ENCODE peak calls at places on chromosomes 7 and 10, in four cellular contexts. I, T, B and R are unnamed samples.

GRCh38 chr7:155489862-155490696 is 32.1 kb downstream of the EN2 start:
- DNase-seq in I (no peak), T (peak; percentile 62), B (no peak), R (no peak)

GRCh38 chr7:90961037-90961725 is 303.1 kb upstream of the FZD1 start:
- DNase-seq in I (no peak), T (peak; percentile 41), B (no peak), R (no peak)

GRCh38 chr10:47311193-47311899 is 10.9 kb upstream of the GDF2 start:
- DNase-seq in I (no peak), T (no peak), B (no peak), R (no peak)

GRCh38 chr7:125516194-125516593 is 586.6 kb upstream of the POT1 start:
- DNase-seq in I (no peak), T (no peak), B (no peak), R (no peak)

GRCh38 chr7:21771906-21772610 is 173.6 kb downstream of the CDCA7L start:
- DNase-seq in I (peak; percentile 20), T (peak; percentile 3), B (no peak), R (no peak)

GRCh38 chr10:23362879-23363787 is 18.5 kb upstream of the C10orf67 start:
- DNase-seq in I (no peak), T (no peak), B (no peak), R (no peak)

GRCh38 chr10:28256776-28257175 is 46.1 kb downstream of the MPP7 start:
- DNase-seq in I (no peak), T (no peak), B (no peak), R (no peak)

GRCh38 chr10:119677904-119678755 is 26.9 kb downstream of the BAG3 start:
- DNase-seq in I (no peak), T (peak; percentile 48), B (peak; percentile 72), R (no peak)

GRCh38 chr7:8177109-8177933 is 84.6 kb downstream of the ICA1 start:
- DNase-seq in I (peak; percentile 71), T (no peak), B (no peak), R (no peak)

GRCh38 chr7:66549466-66549865 is 79.2 kb upstream of the KCTD7 start:
- DNase-seq in I (no peak), T (no peak), B (peak; percentile 5), R (no peak)

GRCh38 chr7:147332988-147333387 is 1216.4 kb downstream of the CNTNAP2 start:
- DNase-seq in I (no peak), T (no peak), B (no peak), R (no peak)

GRCh38 chr7:116167177-116167576 is 43.2 kb upstream of the TES start:
- DNase-seq in I (no peak), T (no peak), B (no peak), R (no peak)

GRCh38 chr7:157490465-157490912 is 153.7 kb downstream of the DNAJB6 start:
- DNase-seq in I (no peak), T (peak; percentile 12), B (no peak), R (no peak)

GRCh38 chr7:128161466-128162125 is 79.5 kb upstream of the LEP start:
- DNase-seq in I (no peak), T (peak; percentile 42), B (no peak), R (no peak)

GRCh38 chr7:128155100-128155763 is 85.8 kb upstream of the LEP start:
- DNase-seq in I (no peak), T (peak; percentile 26), B (no peak), R (no peak)

GRCh38 chr7:128160296-128160695 is 80.8 kb upstream of the LEP start:
- DNase-seq in I (no peak), T (no peak), B (no peak), R (no peak)

GRCh38 chr7:128157906-128158305 is 83.2 kb upstream of the LEP start:
- DNase-seq in I (no peak), T (no peak), B (no peak), R (no peak)

GRCh38 chr7:128158370-128158769 is 82.7 kb upstream of the LEP start:
- DNase-seq in I (no peak), T (no peak), B (no peak), R (no peak)
- H3K27me3 ChIP-seq in I (peaks cover 33% of the 10 kb centered on the region), T (peaks cover 11% of the 10 kb centered on the region), B (peaks cover 14% of the 10 kb centered on the region), R (no peaks in the 10 kb centered on the region)

DNA sequence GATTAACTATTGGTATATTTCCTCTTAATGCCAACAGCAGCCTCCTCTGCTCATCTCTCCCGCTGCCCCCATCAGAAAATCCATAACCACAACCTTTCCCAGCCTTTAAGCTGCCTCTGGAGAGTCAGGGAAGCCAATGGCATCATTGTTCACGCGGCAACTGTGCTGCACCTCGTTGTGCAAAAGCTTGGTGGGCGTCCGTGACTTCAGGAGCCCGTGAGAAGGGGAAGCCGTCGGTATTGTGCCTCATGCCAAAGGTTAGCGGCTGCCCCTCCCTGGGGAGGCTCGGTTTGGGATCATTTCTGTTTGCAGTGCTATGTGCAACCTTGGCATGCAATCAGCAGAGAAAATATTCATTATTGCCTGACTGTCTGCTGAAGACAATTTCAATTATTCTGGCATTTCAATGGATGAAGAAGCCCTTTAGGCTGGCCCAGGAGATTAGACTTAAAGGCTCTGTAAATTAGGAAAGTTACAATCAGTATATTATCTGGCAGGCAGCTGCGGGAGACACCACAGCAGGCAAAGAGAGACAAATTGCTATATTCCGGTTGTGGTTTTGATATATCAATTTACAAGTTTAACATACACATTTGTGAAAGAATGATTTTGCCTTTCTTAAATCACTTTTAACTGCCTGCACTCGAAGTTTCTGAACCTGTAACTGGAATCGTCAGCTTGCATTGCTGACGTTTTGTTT is 244.5 kb downstream of the GATA3 start:
- DNase-seq in I (no peak), T (no peak), B (no peak), R (no peak)
- H3K27me3 ChIP-seq in I (no peaks in the 10 kb centered on the region), T (no peaks in the 10 kb centered on the region), B (no peaks in the 10 kb centered on the region), R (no peaks in the 10 kb centered on the region)

GRCh38 chr7:35550831-35551230 is 144.1 kb downstream of the HERPUD2 start:
- DNase-seq in I (no peak), T (no peak), B (no peak), R (no peak)

GRCh38 chr7:35548291-35548690 is 146.6 kb downstream of the HERPUD2 start:
- DNase-seq in I (no peak), T (no peak), B (no peak), R (no peak)

GRCh38 chr7:35546691-35547090 is 148.2 kb downstream of the HERPUD2 start:
- DNase-seq in I (no peak), T (no peak), B (no peak), R (no peak)

GRCh38 chr7:35551682-35552081 is 143.3 kb downstream of the HERPUD2 start:
- DNase-seq in I (no peak), T (no peak), B (no peak), R (no peak)

GRCh38 chr7:35549781-35550180 is 145.2 kb downstream of the HERPUD2 start:
- DNase-seq in I (no peak), T (no peak), B (no peak), R (no peak)
- H3K27me3 ChIP-seq in I (peaks cover 14% of the 10 kb centered on the region), T (peaks cover 25% of the 10 kb centered on the region), B (no peaks in the 10 kb centered on the region), R (no peaks in the 10 kb centered on the region)

DNA sequence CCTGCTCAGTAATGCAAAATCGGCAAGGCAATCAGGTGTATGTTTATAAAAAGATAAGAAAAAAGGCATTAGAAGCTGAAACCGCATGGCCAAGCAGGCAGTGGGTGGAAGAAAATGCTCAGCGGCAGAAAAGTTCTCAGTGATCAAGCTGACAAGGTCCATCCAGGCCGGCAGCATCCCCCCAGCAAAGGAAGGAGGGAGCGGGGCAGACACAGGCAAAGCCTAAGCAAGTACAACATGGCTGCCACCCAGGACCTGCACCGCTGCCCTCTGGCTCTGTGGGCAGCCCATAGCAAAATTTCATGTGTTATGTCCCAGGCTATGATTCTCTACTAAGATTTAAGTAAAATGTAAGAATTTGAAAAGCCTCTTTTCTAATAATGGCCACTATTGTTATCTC is 45.4 kb downstream of the MRPS24 start:
- DNase-seq in I (no peak), T (no peak), B (no peak), R (no peak)
- H3K27me3 ChIP-seq in I (peaks cover 35% of the 10 kb centered on the region), T (peaks cover 51% of the 10 kb centered on the region), B (no peaks in the 10 kb centered on the region), R (no peaks in the 10 kb centered on the region)

GRCh38 chr10:99529483-99530107 is 3.1 kb upstream of the NKX2-3 start:
- DNase-seq in I (no peak), T (no peak), B (no peak), R (no peak)

GRCh38 chr10:99528867-99529285 is 3.9 kb upstream of the NKX2-3 start:
- DNase-seq in I (peak; percentile 49), T (no peak), B (no peak), R (no peak)

GRCh38 chr10:99526861-99527504 is 5.8 kb upstream of the NKX2-3 start:
- DNase-seq in I (no peak), T (no peak), B (no peak), R (no peak)

GRCh38 chr10:99525897-99526296 is 6.8 kb upstream of the NKX2-3 start:
- DNase-seq in I (no peak), T (no peak), B (no peak), R (no peak)

DNA sequence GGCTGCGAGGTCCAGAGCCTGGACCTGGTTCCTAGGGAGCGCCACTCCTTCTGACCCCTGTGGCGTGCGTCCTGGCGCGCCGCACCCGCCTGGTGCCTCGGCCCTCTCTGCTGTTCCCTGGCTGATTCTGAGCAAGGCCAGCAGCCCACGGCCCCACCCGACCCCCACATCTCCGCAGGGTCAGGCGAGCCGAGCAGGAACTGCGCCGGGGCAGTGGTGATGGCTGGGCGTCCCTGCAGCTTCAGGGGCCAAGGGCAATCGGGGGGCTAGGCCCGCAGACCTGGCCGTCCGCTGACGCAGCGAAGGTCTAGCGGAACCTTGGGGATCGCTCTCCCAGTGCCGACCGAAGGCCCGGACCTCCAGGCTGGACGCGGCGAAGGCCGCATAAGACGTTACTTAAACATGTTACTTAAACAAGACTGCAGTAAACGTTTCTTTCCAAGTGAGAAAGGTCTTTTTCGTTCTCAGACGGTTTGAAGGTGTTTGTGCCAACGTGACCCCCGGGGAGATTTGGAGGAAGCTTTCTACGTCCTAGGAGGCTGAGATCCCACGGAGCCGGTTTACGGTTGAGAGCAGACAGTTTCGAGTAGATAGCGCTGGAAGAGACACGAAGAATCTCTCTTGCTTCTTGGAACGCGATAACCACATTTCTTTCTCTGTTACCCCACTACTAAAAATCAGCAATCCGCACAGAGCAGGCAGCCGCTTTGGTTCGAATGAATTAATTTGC is 5.1 kb upstream of the NKX2-3 start:
- DNase-seq in I (peak; percentile 56), T (no peak), B (no peak), R (no peak)
- H3K27me3 ChIP-seq in I (peaks cover 99% of the 10 kb centered on the region), T (peaks cover 96% of the 10 kb centered on the region), B (peaks cover 97% of the 10 kb centered on the region), R (peaks cover 12% of the 10 kb centered on the region)

GRCh38 chr10:99528256-99528866 is 4.4 kb upstream of the NKX2-3 start:
- DNase-seq in I (no peak), T (no peak), B (no peak), R (no peak)
- H3K27me3 ChIP-seq in I (peaks cover 99% of the 10 kb centered on the region), T (peaks cover 96% of the 10 kb centered on the region), B (peaks cover 97% of the 10 kb centered on the region), R (peaks cover 19% of the 10 kb centered on the region)

DNA sequence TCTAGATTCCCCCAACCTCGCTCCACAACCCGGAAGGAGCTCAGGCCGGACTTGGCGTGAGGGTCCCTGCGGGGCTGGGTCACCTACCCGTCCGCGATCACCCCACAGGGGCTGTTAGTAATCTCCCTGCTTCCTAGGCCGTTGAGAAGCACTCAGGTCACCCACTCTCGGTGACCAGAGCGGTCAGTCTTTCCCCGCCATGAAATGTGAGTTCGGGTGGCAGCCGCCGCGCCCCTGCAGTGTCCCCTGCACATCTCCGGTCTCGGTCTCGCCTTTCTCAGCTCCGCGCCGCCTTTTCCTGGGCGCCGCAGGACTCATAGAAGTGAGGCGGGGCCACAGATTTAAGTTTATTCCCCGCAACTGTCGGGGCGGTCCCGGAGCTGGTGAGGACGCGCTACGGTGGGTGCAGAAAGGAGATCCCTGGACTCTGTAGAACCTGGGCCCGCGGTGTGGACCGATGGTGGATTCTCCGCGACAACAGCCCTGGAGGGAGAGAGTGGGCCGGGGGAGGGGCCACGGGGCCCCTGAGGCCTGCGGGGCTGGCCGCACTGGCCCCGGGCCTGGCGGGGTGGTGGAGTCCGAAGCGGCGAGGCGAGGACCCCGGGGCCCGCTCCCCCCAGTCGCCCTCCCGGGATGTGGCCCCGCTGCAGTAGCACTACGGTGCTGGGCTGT is 4.5 kb downstream of the FEZF1 start:
- DNase-seq in I (no peak), T (no peak), B (no peak), R (no peak)
- H3K27me3 ChIP-seq in I (peaks cover 96% of the 10 kb centered on the region), T (peaks cover 74% of the 10 kb centered on the region), B (peaks cover 82% of the 10 kb centered on the region), R (peaks cover 52% of the 10 kb centered on the region)